ENCODE peak calls at places on chromosomes 5 and 9, in six cellular contexts. U, G, D, P, I and R are unnamed samples.

GRCh38 chr9:83396813-83397212 is 141.4 kb downstream of the FRMD3 start:
- DNase-seq in U (peak), G (no peak), D (no peak), P (no peak), I (no peak), R (no peak)

GRCh38 chr5:116497648-116498047 is 77.0 kb downstream of the SEMA6A start:
- DNase-seq in U (no peak), G (no peak), D (no peak), P (no peak), I (no peak), R (no peak)

GRCh38 chr5:173968154-173968553 is 20.8 kb upstream of the C5orf47 start:
- DNase-seq in U (no peak), G (peak), D (no peak), P (no peak), I (no peak), R (no peak)

GRCh38 chr5:154176191-154176590 is 14.3 kb upstream of the GALNT10 start:
- DNase-seq in U (no peak), G (peak), D (no peak), P (peak), I (no peak), R (no peak)

GRCh38 chr5:103375356-103375755 is 116.8 kb downstream of the MACIR start:
- DNase-seq in U (no peak), G (peak), D (no peak), P (peak), I (no peak), R (no peak)

GRCh38 chr5:104942735-104943134 is 1380.1 kb upstream of the NUDT12 start:
- DNase-seq in U (no peak), G (peak), D (no peak), P (no peak), I (no peak), R (no peak)

GRCh38 chr9:69456201-69456600 is 131.2 kb downstream of the ENTREP1 start:
- DNase-seq in U (no peak), G (no peak), D (no peak), P (no peak), I (no peak), R (peak)

GRCh38 chr5:180605554-180606214 is 14.4 kb upstream of the SCGB3A1 start:
- DNase-seq in U (no peak), G (peak), D (peak), P (peak), I (peak), R (no peak)

GRCh38 chr5:145855842-145856267 is 17.0 kb downstream of the GRXCR2 start:
- DNase-seq in U (no peak), G (no peak), D (no peak), P (no peak), I (no peak), R (no peak)

GRCh38 chr5:54632131-54632551 is 114.6 kb downstream of the SNX18 start:
- DNase-seq in U (no peak), G (no peak), D (no peak), P (no peak), I (no peak), R (peak)

GRCh38 chr9:124855944-124856773 is 2.9 kb downstream of the WDR38 start:
- DNase-seq in U (no peak), G (no peak), D (no peak), P (no peak), I (no peak), R (peak)

GRCh38 chr9:90259302-90260246 is 383.1 kb downstream of the DIRAS2 start:
- DNase-seq in U (no peak), G (no peak), D (no peak), P (no peak), I (no peak), R (no peak)

GRCh38 chr5:173826179-173826920 is 61.8 kb upstream of the CPEB4 start:
- DNase-seq in U (no peak), G (no peak), D (no peak), P (no peak), I (no peak), R (no peak)

GRCh38 chr9:114027901-114028465 is 50.1 kb downstream of the AMBP start:
- DNase-seq in U (peak), G (no peak), D (no peak), P (no peak), I (peak), R (peak)

GRCh38 chr5:16461026-16461425 is 4.6 kb downstream of the ZNF622 start:
- DNase-seq in U (no peak), G (peak), D (no peak), P (peak), I (no peak), R (no peak)

GRCh38 chr9:81557957-81558791 is 131.2 kb downstream of the TLE1 start:
- DNase-seq in U (no peak), G (peak), D (no peak), P (no peak), I (no peak), R (no peak)

GRCh38 chr5:85545129-85545528 is 1072.6 kb upstream of the COX7C start:
- DNase-seq in U (no peak), G (no peak), D (no peak), P (no peak), I (no peak), R (no peak)

GRCh38 chr9:68966496-68966944 is 47.4 kb downstream of the PRKACG start:
- DNase-seq in U (no peak), G (no peak), D (no peak), P (no peak), I (no peak), R (no peak)

GRCh38 chr5:108258001-108258400 is 123.9 kb downstream of the FBXL17 start:
- DNase-seq in U (no peak), G (peak), D (no peak), P (no peak), I (no peak), R (no peak)

GRCh38 chr5:119897537-119898370 is 268.4 kb downstream of the FAM170A start:
- DNase-seq in U (no peak), G (no peak), D (no peak), P (no peak), I (no peak), R (no peak)

GRCh38 chr5:164153469-164154172 is 648.2 kb downstream of the MAT2B start:
- DNase-seq in U (no peak), G (peak), D (no peak), P (no peak), I (no peak), R (no peak)

GRCh38 chr5:136209346-136209910 is 16.5 kb upstream of the SMIM32 start:
- DNase-seq in U (no peak), G (no peak), D (peak), P (no peak), I (no peak), R (no peak)

GRCh38 chr5:15010936-15011335 is 139.4 kb upstream of the ANKH start:
- DNase-seq in U (no peak), G (no peak), D (no peak), P (no peak), I (no peak), R (no peak)

GRCh38 chr5:54703091-54703490 is 185.5 kb downstream of the SNX18 start:
- DNase-seq in U (peak), G (peak), D (no peak), P (peak), I (peak), R (no peak)

GRCh38 chr5:61327761-61328753 is 4.0 kb upstream of the ZSWIM6 start:
- DNase-seq in U (no peak), G (peak), D (no peak), P (peak), I (no peak), R (no peak)

GRCh38 chr9:116163293-116164055 is 9.9 kb downstream of the PAPPA start:
- DNase-seq in U (no peak), G (no peak), D (no peak), P (no peak), I (no peak), R (no peak)

GRCh38 chr5:83444445-83444844 is 27.1 kb upstream of the VCAN start:
- DNase-seq in U (no peak), G (no peak), D (no peak), P (no peak), I (no peak), R (no peak)

GRCh38 chr5:130549884-130550552 is 615.0 kb downstream of the HINT1 start:
- DNase-seq in U (no peak), G (peak), D (no peak), P (peak), I (no peak), R (no peak)

GRCh38 chr5:59799668-59800374 is 93.7 kb downstream of the PDE4D start:
- DNase-seq in U (no peak), G (peak), D (no peak), P (peak), I (no peak), R (no peak)
- TF ChIP-seq CTCF in U (peak), G (peak), D (peak), P (peak), I (peak), R (peak)

GRCh38 chr5:140049713-140050112 is 6.6 kb upstream of the NRG2 start:
- DNase-seq in U (no peak), G (no peak), D (no peak), P (no peak), I (no peak), R (no peak)
- H3K4me3 ChIP-seq in U (no peak), G (no peak), D (no peak), P (no peak), I (no peak), R (no peak)

DNA sequence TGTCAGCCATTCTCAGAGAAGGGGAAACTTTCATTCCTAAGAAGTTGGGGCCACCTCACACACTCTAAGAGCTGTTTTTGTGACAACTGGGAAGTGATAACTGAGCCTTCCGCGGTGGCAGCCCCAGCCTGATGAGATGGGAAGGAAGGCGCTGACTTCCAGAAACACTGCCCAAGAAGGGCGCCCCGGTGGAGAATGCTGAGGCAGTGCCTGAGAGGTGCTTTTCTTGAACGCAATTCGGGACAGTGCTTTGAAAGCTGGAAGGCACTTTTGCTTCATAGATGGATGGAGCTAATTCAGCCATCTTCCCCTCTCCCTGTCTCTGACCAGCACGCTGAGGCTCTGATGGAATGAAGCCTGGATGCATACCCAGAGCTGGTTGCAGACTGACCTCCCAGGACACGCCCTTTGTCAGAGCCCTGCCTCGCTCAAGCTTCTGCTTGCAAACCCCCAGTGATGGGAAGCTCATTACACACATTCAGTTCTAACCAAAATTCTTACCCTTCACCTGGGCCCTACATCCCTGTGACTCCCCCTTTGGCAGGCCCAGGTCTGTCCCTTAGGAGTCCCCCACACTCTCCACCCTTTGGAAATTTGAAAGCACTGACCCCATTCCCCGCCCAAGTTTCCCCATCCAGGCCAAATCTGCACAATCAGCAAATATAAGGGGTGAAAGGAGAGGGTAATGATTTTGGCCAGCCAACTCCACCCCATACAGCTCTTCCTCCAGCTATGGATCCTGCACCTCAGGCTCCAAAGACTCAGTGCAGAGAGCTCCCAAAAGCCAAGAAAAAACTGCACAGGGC is 66.6 kb upstream of the SLC25A51 start:
- DNase-seq in U (no peak), G (no peak), D (peak), P (no peak), I (no peak), R (no peak)
- H3K27ac ChIP-seq in U (no peak), G (no peak), D (no peak), P (no peak), I (no peak), R (no peak)

GRCh38 chr5:7897014-7897600 is 28.2 kb downstream of the MTRR start:
- DNase-seq in U (no peak), G (peak), D (no peak), P (peak), I (no peak), R (no peak)
- TF ChIP-seq CTCF in U (no peak), G (peak), D (no peak), P (peak), I (no peak), R (no peak)

GRCh38 chr5:76717222-76718083 is 1.5 kb downstream of the F2R start:
- DNase-seq in U (no peak), G (no peak), D (no peak), P (no peak), I (no peak), R (no peak)
- H3K4me3 ChIP-seq in U (peak), G (peak), D (peak), P (peak), I (peak), R (peak)

DNA sequence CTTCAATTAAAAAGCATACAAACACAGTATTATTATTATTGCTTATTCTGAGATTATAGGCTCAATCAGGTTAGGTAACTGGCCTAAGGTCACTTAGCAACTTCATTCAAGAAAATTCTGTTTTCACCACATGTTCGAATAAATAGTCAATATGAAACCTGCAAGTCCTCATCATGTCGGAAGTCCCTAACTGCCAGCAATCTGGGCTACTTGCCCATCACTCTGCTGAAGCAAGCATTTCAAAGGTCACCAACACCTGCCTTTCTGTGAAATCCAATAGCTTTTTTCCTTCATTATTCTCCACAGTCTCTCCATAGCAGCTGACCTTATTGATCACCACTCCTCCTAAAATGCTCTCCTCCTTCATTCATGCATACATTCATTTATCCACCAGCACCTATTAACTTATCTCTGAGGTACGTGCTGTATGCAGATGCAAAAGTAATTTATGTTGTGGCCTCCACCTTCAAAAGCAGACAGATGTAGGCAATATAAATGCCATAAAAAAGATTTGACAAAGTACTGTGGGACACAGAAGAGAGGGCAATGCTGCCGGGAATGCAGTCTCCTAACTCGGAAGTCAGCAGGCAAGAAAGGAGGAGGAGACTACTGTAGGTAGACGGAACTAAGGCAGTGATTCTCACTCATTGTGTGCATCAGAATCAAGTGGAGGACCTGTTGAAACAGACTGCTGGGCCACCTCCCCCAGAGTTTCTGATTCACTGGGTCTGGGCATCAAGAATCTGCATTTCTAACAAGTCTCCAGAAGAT is 310.9 kb downstream of the BNC2 start:
- DNase-seq in U (no peak), G (no peak), D (no peak), P (no peak), I (no peak), R (no peak)
- H3K27ac ChIP-seq in U (no peak), G (no peak), D (no peak), P (no peak), I (no peak), R (no peak)

GRCh38 chr9:4242239-4242638 is 57.6 kb downstream of the GLIS3 start:
- DNase-seq in U (no peak), G (no peak), D (no peak), P (no peak), I (no peak), R (no peak)

GRCh38 chr9:4243877-4244812 is 55.7 kb downstream of the GLIS3 start:
- DNase-seq in U (no peak), G (no peak), D (no peak), P (no peak), I (no peak), R (no peak)

GRCh38 chr9:4246969-4247368 is 52.9 kb downstream of the GLIS3 start:
- DNase-seq in U (no peak), G (no peak), D (no peak), P (no peak), I (no peak), R (no peak)

GRCh38 chr9:4241552-4241951 is 58.3 kb downstream of the GLIS3 start:
- DNase-seq in U (no peak), G (no peak), D (no peak), P (peak), I (no peak), R (no peak)

GRCh38 chr9:4243113-4243512 is 56.8 kb downstream of the GLIS3 start:
- DNase-seq in U (no peak), G (no peak), D (no peak), P (no peak), I (no peak), R (no peak)
- TF ChIP-seq CTCF in U (no peak), G (no peak), D (no peak), P (no peak), I (no peak), R (no peak)

DNA sequence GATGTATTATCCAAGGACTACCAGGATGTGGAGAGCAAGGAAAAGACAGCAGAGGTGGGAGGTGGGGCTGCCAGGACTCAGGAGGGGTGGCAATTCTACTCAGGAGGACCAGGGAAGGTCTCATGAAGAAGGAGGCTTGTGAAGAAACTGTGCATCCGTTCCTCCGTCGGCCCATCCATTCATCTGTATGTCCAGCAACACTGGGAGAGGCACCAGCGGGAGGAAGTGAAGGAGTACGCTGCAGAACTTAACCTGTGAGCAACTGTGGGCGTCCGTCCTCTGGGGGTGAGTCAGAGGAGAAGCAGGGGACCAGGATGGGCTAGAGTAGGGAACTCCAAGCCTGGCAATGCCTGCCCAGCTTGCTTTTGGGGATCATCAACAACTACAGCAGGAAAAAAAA is 47.3 kb upstream of the NEURL1B start:
- DNase-seq in U (no peak), G (no peak), D (no peak), P (no peak), I (no peak), R (no peak)
- H3K4me3 ChIP-seq in U (no peak), G (no peak), D (no peak), P (no peak), I (no peak), R (no peak)